ENCODE peak calls at places on chromosomes 3 and 15, in four cellular contexts. P is stimulated activated CD8-positive, alpha-beta memory T cell treated with anti-CD3 and anti-CD28 coated beads, Interleukin-7, amount 100 ng/mL, for 1 hour; M is uterus; D is neuronal stem cell. T is an unnamed sample.
A peak's percentile ranks its signal among the peaks of the same experiment; 100 is the strongest.

GRCh38 chr3:32434206-32434605 is 42.6 kb downstream of the CMTM7 start:
- DNase-seq in M (no peak), D (no peak), P (no peak), T (no peak)

GRCh38 chr15:50542051-50542450 is 4.4 kb downstream of the USP50 start:
- DNase-seq in M (peak; percentile 15), D (no peak), P (no peak), T (no peak)

GRCh38 chr3:134059680-134060560 is 30.2 kb upstream of the SLCO2A1 start:
- DNase-seq in M (no peak), P (no peak), D (no peak), T (no peak)

GRCh38 chr15:74376825-74377581 is 9.6 kb upstream of the CYP11A1 start:
- DNase-seq in P (no peak), D (no peak), M (no peak), T (no peak)

GRCh38 chr3:24387493-24387892 is 107.2 kb downstream of the THRB start:
- DNase-seq in M (no peak), D (no peak), P (no peak), T (no peak)

GRCh38 chr15:89423981-89424380 is 72.4 kb downstream of the RHCG start:
- DNase-seq in D (no peak), M (no peak), P (no peak), T (no peak)

GRCh38 chr15:57201578-57201977 is 174.7 kb upstream of the CGNL1 start:
- DNase-seq in P (no peak), D (no peak), M (no peak), T (no peak)

GRCh38 chr3:114112696-114113095 is 56.2 kb downstream of the QTRT2 start:
- DNase-seq in D (no peak), M (no peak), P (no peak), T (no peak)

GRCh38 chr15:74897300-74897701 is 7.5 kb downstream of the MPI start:
- DNase-seq in M (no peak), D (no peak), P (no peak), T (no peak)

GRCh38 chr3:122301063-122301462 is 24.0 kb upstream of the CSTA start:
- DNase-seq in D (no peak), M (no peak), P (no peak), T (no peak)

GRCh38 chr15:25635190-25635589 is 196.4 kb upstream of the UBE3A start:
- DNase-seq in D (no peak), P (no peak), M (no peak), T (no peak)

GRCh38 chr3:159257954-159258353 is 456.1 kb downstream of the MFSD1 start:
- DNase-seq in M (no peak), P (no peak), D (no peak), T (no peak)

GRCh38 chr3:15490158-15490557 is 31.3 kb downstream of the COLQ start:
- DNase-seq in M (no peak), P (no peak), D (no peak), T (no peak)

GRCh38 chr3:152444029-152444641 is 175.4 kb downstream of the MBNL1 start:
- DNase-seq in M (no peak), D (no peak), P (no peak), T (no peak)

GRCh38 chr3:117602054-117602644 is 892.6 kb downstream of the TUSC7 start:
- DNase-seq in P (no peak), D (no peak), M (no peak), T (no peak)

GRCh38 chr3:105806361-105806760 is 62.5 kb downstream of the CBLB start:
- DNase-seq in P (no peak), D (no peak), M (no peak), T (no peak)

GRCh38 chr3:61278713-61279112 is 27.5 kb upstream of the FHIT start:
- DNase-seq in M (no peak), P (no peak), D (no peak), T (peak; percentile 6)

GRCh38 chr3:141328286-141329166 is 39.8 kb upstream of the ZBTB38 start:
- DNase-seq in P (no peak), D (no peak), M (no peak), T (peak; percentile 57)

GRCh38 chr15:37007301-37007700 is 93.0 kb downstream of the MEIS2 start:
- DNase-seq in M (no peak), P (no peak), D (no peak), T (no peak)

GRCh38 chr15:69288531-69289311 is 10.0 kb upstream of the PAQR5 start:
- DNase-seq in P (no peak), D (no peak), M (no peak), T (no peak)

GRCh38 chr3:12395349-12396012 is 88.8 kb upstream of the TSEN2 start:
- DNase-seq in P (no peak), D (no peak), M (no peak), T (peak; percentile 43)

GRCh38 chr3:17166369-17166768 is 281.6 kb downstream of the PLCL2 start:
- DNase-seq in M (no peak), D (no peak), P (no peak), T (peak; percentile 33)

GRCh38 chr3:101340591-101340990 is 20.2 kb upstream of the IMPG2 start:
- DNase-seq in P (no peak), D (no peak), M (no peak), T (no peak)